ENCODE peak calls at places on chromosomes 6 and 20, in five cellular contexts. One of them, this sample, is unnamed.
A peak's percentile ranks its signal among the peaks of the same experiment; 100 is the strongest.

GRCh38 chr6:83466328-83466727 is 35.5 kb upstream of the ME1 start:
- DNase-seq in COR-L47: no peak
- DNase-seq in stimulated activated CD8-positive, alpha-beta memory T cell treated with anti-CD3 and anti-CD28 coated beads, Interleukin-4, amount 100 ng/mL, for 24 hours: no peak
- DNase-seq in NCI-H1092 treated with DMSO at 0.1 percent for 48 hours: no peak
- DNase-seq in caudate nucleus: no peak
- DNase-seq in this sample: no peak

GRCh38 chr6:40325041-40325440 is 262.1 kb downstream of the LRFN2 start:
- DNase-seq in COR-L47: peak; percentile 69
- DNase-seq in stimulated activated CD8-positive, alpha-beta memory T cell treated with anti-CD3 and anti-CD28 coated beads, Interleukin-4, amount 100 ng/mL, for 24 hours: no peak
- DNase-seq in NCI-H1092 treated with DMSO at 0.1 percent for 48 hours: no peak
- DNase-seq in caudate nucleus: no peak
- DNase-seq in this sample: no peak

GRCh38 chr6:29649701-29650673 is 6.9 kb upstream of the MOG start:
- DNase-seq in COR-L47: peak; percentile 97
- DNase-seq in stimulated activated CD8-positive, alpha-beta memory T cell treated with anti-CD3 and anti-CD28 coated beads, Interleukin-4, amount 100 ng/mL, for 24 hours: peak; percentile 95
- DNase-seq in NCI-H1092 treated with DMSO at 0.1 percent for 48 hours: peak; percentile 94
- DNase-seq in caudate nucleus: peak; percentile 91
- DNase-seq in this sample: peak; percentile 91

GRCh38 chr6:37103169-37104039 is 66.5 kb upstream of the PIM1 start:
- DNase-seq in COR-L47: peak; percentile 83
- DNase-seq in stimulated activated CD8-positive, alpha-beta memory T cell treated with anti-CD3 and anti-CD28 coated beads, Interleukin-4, amount 100 ng/mL, for 24 hours: no peak
- DNase-seq in NCI-H1092 treated with DMSO at 0.1 percent for 48 hours: peak; percentile 91
- DNase-seq in caudate nucleus: peak; percentile 16
- DNase-seq in this sample: peak; percentile 66

GRCh38 chr6:3159805-3160781 is 2.7 kb upstream of the TUBB2A start:
- DNase-seq in COR-L47: peak; percentile 69
- DNase-seq in stimulated activated CD8-positive, alpha-beta memory T cell treated with anti-CD3 and anti-CD28 coated beads, Interleukin-4, amount 100 ng/mL, for 24 hours: no peak
- DNase-seq in NCI-H1092 treated with DMSO at 0.1 percent for 48 hours: no peak
- DNase-seq in caudate nucleus: no peak
- DNase-seq in this sample: no peak

GRCh38 chr20:47273591-47274235 is 82.8 kb downstream of the ZMYND8 start:
- DNase-seq in COR-L47: no peak
- DNase-seq in stimulated activated CD8-positive, alpha-beta memory T cell treated with anti-CD3 and anti-CD28 coated beads, Interleukin-4, amount 100 ng/mL, for 24 hours: no peak
- DNase-seq in NCI-H1092 treated with DMSO at 0.1 percent for 48 hours: no peak
- DNase-seq in caudate nucleus: no peak
- DNase-seq in this sample: no peak

GRCh38 chr20:23244207-23244915 is 106.2 kb upstream of the NXT1 start:
- DNase-seq in COR-L47: no peak
- DNase-seq in stimulated activated CD8-positive, alpha-beta memory T cell treated with anti-CD3 and anti-CD28 coated beads, Interleukin-4, amount 100 ng/mL, for 24 hours: no peak
- DNase-seq in NCI-H1092 treated with DMSO at 0.1 percent for 48 hours: no peak
- DNase-seq in caudate nucleus: no peak
- DNase-seq in this sample: no peak

GRCh38 chr6:18078875-18079274 is 43.6 kb downstream of the NHLRC1 start:
- DNase-seq in COR-L47: no peak
- DNase-seq in stimulated activated CD8-positive, alpha-beta memory T cell treated with anti-CD3 and anti-CD28 coated beads, Interleukin-4, amount 100 ng/mL, for 24 hours: no peak
- DNase-seq in NCI-H1092 treated with DMSO at 0.1 percent for 48 hours: no peak
- DNase-seq in caudate nucleus: no peak
- DNase-seq in this sample: no peak

GRCh38 chr6:115796061-115796460 is 264.6 kb downstream of the FRK start:
- DNase-seq in COR-L47: no peak
- DNase-seq in stimulated activated CD8-positive, alpha-beta memory T cell treated with anti-CD3 and anti-CD28 coated beads, Interleukin-4, amount 100 ng/mL, for 24 hours: no peak
- DNase-seq in NCI-H1092 treated with DMSO at 0.1 percent for 48 hours: no peak
- DNase-seq in caudate nucleus: no peak
- DNase-seq in this sample: no peak

GRCh38 chr6:137145421-137145820 is 28.0 kb downstream of the IL22RA2 start:
- DNase-seq in COR-L47: no peak
- DNase-seq in stimulated activated CD8-positive, alpha-beta memory T cell treated with anti-CD3 and anti-CD28 coated beads, Interleukin-4, amount 100 ng/mL, for 24 hours: no peak
- DNase-seq in NCI-H1092 treated with DMSO at 0.1 percent for 48 hours: no peak
- DNase-seq in caudate nucleus: no peak
- DNase-seq in this sample: no peak

GRCh38 chr20:49385471-49385870 is 97.0 kb downstream of the KCNB1 start:
- DNase-seq in COR-L47: peak; percentile 34
- DNase-seq in stimulated activated CD8-positive, alpha-beta memory T cell treated with anti-CD3 and anti-CD28 coated beads, Interleukin-4, amount 100 ng/mL, for 24 hours: no peak
- DNase-seq in NCI-H1092 treated with DMSO at 0.1 percent for 48 hours: peak; percentile 25
- DNase-seq in caudate nucleus: no peak
- DNase-seq in this sample: no peak

GRCh38 chr6:119871520-119871919 is 522.0 kb upstream of the MAN1A1 start:
- DNase-seq in COR-L47: no peak
- DNase-seq in stimulated activated CD8-positive, alpha-beta memory T cell treated with anti-CD3 and anti-CD28 coated beads, Interleukin-4, amount 100 ng/mL, for 24 hours: no peak
- DNase-seq in NCI-H1092 treated with DMSO at 0.1 percent for 48 hours: no peak
- DNase-seq in caudate nucleus: no peak
- DNase-seq in this sample: no peak

GRCh38 chr6:164252952-164253351 is 838.4 kb downstream of the QKI start:
- DNase-seq in COR-L47: no peak
- DNase-seq in stimulated activated CD8-positive, alpha-beta memory T cell treated with anti-CD3 and anti-CD28 coated beads, Interleukin-4, amount 100 ng/mL, for 24 hours: no peak
- DNase-seq in NCI-H1092 treated with DMSO at 0.1 percent for 48 hours: no peak
- DNase-seq in caudate nucleus: no peak
- DNase-seq in this sample: no peak

GRCh38 chr20:23350855-23351838 is 556 bp downstream of the NXT1 start:
- DNase-seq in COR-L47: peak; percentile 41
- DNase-seq in stimulated activated CD8-positive, alpha-beta memory T cell treated with anti-CD3 and anti-CD28 coated beads, Interleukin-4, amount 100 ng/mL, for 24 hours: peak; percentile 38
- DNase-seq in NCI-H1092 treated with DMSO at 0.1 percent for 48 hours: peak; percentile 54
- DNase-seq in caudate nucleus: peak; percentile 52
- DNase-seq in this sample: no peak

GRCh38 chr6:14025160-14025559 is 92.4 kb upstream of the CD83 start:
- DNase-seq in COR-L47: no peak
- DNase-seq in stimulated activated CD8-positive, alpha-beta memory T cell treated with anti-CD3 and anti-CD28 coated beads, Interleukin-4, amount 100 ng/mL, for 24 hours: no peak
- DNase-seq in NCI-H1092 treated with DMSO at 0.1 percent for 48 hours: no peak
- DNase-seq in caudate nucleus: no peak
- DNase-seq in this sample: no peak

GRCh38 chr6:54896302-54896701 is 49.7 kb downstream of the FAM83B start:
- DNase-seq in COR-L47: no peak
- DNase-seq in stimulated activated CD8-positive, alpha-beta memory T cell treated with anti-CD3 and anti-CD28 coated beads, Interleukin-4, amount 100 ng/mL, for 24 hours: no peak
- DNase-seq in NCI-H1092 treated with DMSO at 0.1 percent for 48 hours: no peak
- DNase-seq in caudate nucleus: no peak
- DNase-seq in this sample: no peak

This sample was measured in NCI-H1694 treated with DMSO at 0.1 percent for 48 hours.